ENCODE peak calls at places on chromosomes 11 and 22, in ten cellular contexts. R, M, V, T, N, O, D, L, S and K are unnamed samples.
A peak's percentile ranks its signal among the peaks of the same experiment; 100 is the strongest.

GRCh38 chr11:123544631-123545375 is 109.6 kb downstream of the SCN3B start:
- DNase-seq in R (no peak), M (no peak), V (no peak), T (no peak), N (no peak), O (no peak), D (no peak), L (peak; percentile 50), S (no peak), K (no peak)

GRCh38 chr11:130653838-130654601 is 205.6 kb downstream of the ADAMTS15 start:
- DNase-seq in R (peak; percentile 50), M (no peak), V (no peak), T (no peak), N (no peak), O (no peak), D (no peak), L (no peak), S (peak; percentile 92), K (no peak)

GRCh38 chr11:16002942-16003341 is 353.4 kb downstream of the SOX6 start:
- DNase-seq in R (no peak), M (no peak), V (no peak), T (no peak), N (no peak), O (no peak), D (no peak), L (no peak), S (no peak), K (no peak)

GRCh38 chr11:567629-568258 is 7.0 kb downstream of the RASSF7 start:
- DNase-seq in R (peak; percentile 29), M (no peak), V (no peak), T (no peak), N (no peak), O (no peak), D (no peak), L (no peak), S (no peak), K (no peak)

GRCh38 chr11:127629200-127629599 is 628.6 kb upstream of the KIRREL3 start:
- DNase-seq in R (no peak), M (no peak), V (no peak), T (no peak), N (no peak), O (no peak), D (no peak), L (no peak), S (no peak), K (no peak)

GRCh38 chr22:44172370-44173108 is 8.2 kb upstream of the PARVG start:
- DNase-seq in R (peak; percentile 25), M (no peak), V (no peak), T (no peak), N (no peak), O (no peak), D (no peak), L (no peak), S (peak; percentile 93), K (no peak)

GRCh38 chr11:21258414-21258813 is 589.0 kb downstream of the NELL1 start:
- DNase-seq in R (no peak), M (no peak), V (no peak), T (no peak), N (no peak), O (no peak), D (no peak), L (no peak), S (no peak), K (no peak)

GRCh38 chr11:74696488-74696887 is 34.7 kb downstream of the CHRDL2 start:
- DNase-seq in R (no peak), M (no peak), V (no peak), T (no peak), N (no peak), O (peak; percentile 43), D (no peak), L (no peak), S (no peak), K (no peak)

GRCh38 chr22:20922141-20922751 is 5.0 kb downstream of the CRKL start:
- DNase-seq in R (no peak), M (no peak), V (no peak), T (peak; percentile 64), N (no peak), O (no peak), D (no peak), L (no peak), S (no peak), K (no peak)

GRCh38 chr11:47234669-47235075 is 13.9 kb downstream of the ACP2 start:
- DNase-seq in R (peak; percentile 88), M (peak; percentile 34), V (no peak), T (peak; percentile 62), N (no peak), O (peak; percentile 84), D (peak; percentile 54), L (no peak), S (peak; percentile 52), K (no peak)

GRCh38 chr11:107040447-107041444 is 22.5 kb upstream of the GUCY1A2 start:
- DNase-seq in R (no peak), M (no peak), V (no peak), T (peak; percentile 93), N (no peak), O (no peak), D (no peak), L (peak; percentile 43), S (no peak), K (no peak)

GRCh38 chr11:108562746-108563581 is 30.6 kb downstream of the EXPH5 start:
- DNase-seq in R (no peak), M (no peak), V (no peak), T (no peak), N (no peak), O (no peak), D (no peak), L (no peak), S (no peak), K (no peak)